ENCODE peak calls at places on chromosomes 6 and 20, in seven cellular contexts. One of them, this sample, is unnamed.

GRCh38 chr6:106098383-106099234 is 12.5 kb downstream of the PRDM1 start:
- DNase-seq in renal cortical epithelial cell: no peak
- DNase-seq in GM12892: no peak
- DNase-seq in NCI-H226: no peak
- DNase-seq in NCI-H1092 treated with DMSO at 0.1 percent for 48 hours: no peak
- DNase-seq in GF-D8: no peak
- DNase-seq in ascending aorta: no peak
- DNase-seq in this sample: no peak

GRCh38 chr6:161434921-161435411 is 161.1 kb upstream of the AGPAT4 start:
- DNase-seq in ascending aorta: no peak
- DNase-seq in NCI-H1092 treated with DMSO at 0.1 percent for 48 hours: no peak
- DNase-seq in GF-D8: no peak
- DNase-seq in renal cortical epithelial cell: peak; percentile 99
- DNase-seq in NCI-H226: peak; percentile 97
- DNase-seq in GM12892: no peak
- DNase-seq in this sample: no peak

GRCh38 chr6:43453831-43454230 is 1.5 kb downstream of the DLK2 start:
- DNase-seq in NCI-H226: no peak
- DNase-seq in NCI-H1092 treated with DMSO at 0.1 percent for 48 hours: no peak
- DNase-seq in GF-D8: no peak
- DNase-seq in renal cortical epithelial cell: no peak
- DNase-seq in GM12892: no peak
- DNase-seq in ascending aorta: no peak
- DNase-seq in this sample: no peak

GRCh38 chr6:127201321-127201720 is 65.3 kb upstream of the RNF146 start:
- DNase-seq in ascending aorta: no peak
- DNase-seq in GM12892: no peak
- DNase-seq in GF-D8: no peak
- DNase-seq in NCI-H226: peak; percentile 61
- DNase-seq in NCI-H1092 treated with DMSO at 0.1 percent for 48 hours: no peak
- DNase-seq in renal cortical epithelial cell: peak; percentile 83
- DNase-seq in this sample: no peak

GRCh38 chr6:148445620-148446019 is 103.0 kb downstream of the SASH1 start:
- DNase-seq in GM12892: no peak
- DNase-seq in GF-D8: no peak
- DNase-seq in renal cortical epithelial cell: peak; percentile 43
- DNase-seq in NCI-H226: peak; percentile 68
- DNase-seq in ascending aorta: no peak
- DNase-seq in NCI-H1092 treated with DMSO at 0.1 percent for 48 hours: no peak
- DNase-seq in this sample: no peak

GRCh38 chr20:49865559-49865958 is 49.8 kb downstream of the SPATA2 start:
- DNase-seq in GM12892: no peak
- DNase-seq in GF-D8: no peak
- DNase-seq in NCI-H226: no peak
- DNase-seq in renal cortical epithelial cell: no peak
- DNase-seq in NCI-H1092 treated with DMSO at 0.1 percent for 48 hours: no peak
- DNase-seq in ascending aorta: no peak
- DNase-seq in this sample: no peak

GRCh38 chr6:14822689-14823088 is 423.2 kb upstream of the JARID2 start:
- DNase-seq in GF-D8: no peak
- DNase-seq in ascending aorta: no peak
- DNase-seq in GM12892: no peak
- DNase-seq in NCI-H226: no peak
- DNase-seq in NCI-H1092 treated with DMSO at 0.1 percent for 48 hours: no peak
- DNase-seq in renal cortical epithelial cell: no peak
- DNase-seq in this sample: no peak

GRCh38 chr20:50304501-50304856 is 113.8 kb downstream of the CEBPB start:
- DNase-seq in NCI-H226: no peak
- DNase-seq in GF-D8: no peak
- DNase-seq in ascending aorta: no peak
- DNase-seq in renal cortical epithelial cell: no peak
- DNase-seq in NCI-H1092 treated with DMSO at 0.1 percent for 48 hours: no peak
- DNase-seq in GM12892: no peak
- DNase-seq in this sample: no peak

GRCh38 chr20:45911486-45912343 is at the start of gene PLTP:
- DNase-seq in GM12892: no peak
- DNase-seq in GF-D8: peak; percentile 29
- DNase-seq in NCI-H226: no peak
- DNase-seq in NCI-H1092 treated with DMSO at 0.1 percent for 48 hours: no peak
- DNase-seq in ascending aorta: no peak
- DNase-seq in renal cortical epithelial cell: peak; percentile 41
- DNase-seq in this sample: peak; percentile 67

GRCh38 chr6:4379958-4380357 is 244.6 kb upstream of the ECI2 start:
- DNase-seq in NCI-H1092 treated with DMSO at 0.1 percent for 48 hours: no peak
- DNase-seq in renal cortical epithelial cell: no peak
- DNase-seq in NCI-H226: no peak
- DNase-seq in GF-D8: no peak
- DNase-seq in ascending aorta: no peak
- DNase-seq in GM12892: no peak
- DNase-seq in this sample: no peak

GRCh38 chr6:37375376-37375775 is 21.6 kb downstream of the RNF8 start:
- DNase-seq in GM12892: no peak
- DNase-seq in NCI-H226: no peak
- DNase-seq in renal cortical epithelial cell: peak; percentile 21
- DNase-seq in GF-D8: no peak
- DNase-seq in ascending aorta: no peak
- DNase-seq in NCI-H1092 treated with DMSO at 0.1 percent for 48 hours: no peak
- DNase-seq in this sample: no peak

GRCh38 chr6:145694083-145694737 is 41.1 kb downstream of the EPM2A start:
- DNase-seq in renal cortical epithelial cell: no peak
- DNase-seq in ascending aorta: no peak
- DNase-seq in GF-D8: no peak
- DNase-seq in NCI-H226: no peak
- DNase-seq in GM12892: no peak
- DNase-seq in NCI-H1092 treated with DMSO at 0.1 percent for 48 hours: no peak
- DNase-seq in this sample: no peak

GRCh38 chr6:131979515-131980337 is 28.6 kb upstream of the CCN2 start:
- DNase-seq in NCI-H226: peak; percentile 68
- DNase-seq in GM12892: no peak
- DNase-seq in renal cortical epithelial cell: peak; percentile 87
- DNase-seq in ascending aorta: no peak
- DNase-seq in GF-D8: no peak
- DNase-seq in NCI-H1092 treated with DMSO at 0.1 percent for 48 hours: no peak
- DNase-seq in this sample: no peak

This sample was measured in iPS-NIHi11.